ENCODE peak calls at places on chromosomes 6 and 20, in seven cellular contexts. J is retina; C is brain microvascular endothelial cell; X is MCF 10A; G is effector CD8-positive, alpha-beta T cell; H is hepatocyte; U is germinal center. W is an unnamed sample.

GRCh38 chr6:13331516-13332348 is 3.4 kb upstream of the TBC1D7 start:
- DNase-seq in G (no peak), J (peak), X (peak), H (peak), C (no peak), U (no peak), W (peak)

GRCh38 chr20:51419236-51419635 is 123.3 kb downstream of the NFATC2 start:
- DNase-seq in U (no peak), G (no peak), J (no peak), H (no peak), C (no peak), X (no peak), W (no peak)

GRCh38 chr6:25883991-25884390 is 9.9 kb upstream of the SLC17A3 start:
- DNase-seq in C (no peak), J (no peak), G (no peak), X (peak), U (no peak), H (peak), W (peak)

GRCh38 chr6:158284340-158285210 is 27.7 kb upstream of the TULP4 start:
- DNase-seq in H (peak), X (no peak), G (no peak), J (no peak), U (no peak), C (peak), W (peak)

GRCh38 chr20:53826090-53826489 is 232.5 kb upstream of the ZNF217 start:
- DNase-seq in G (no peak), X (no peak), H (no peak), J (no peak), C (no peak), U (no peak), W (no peak)

GRCh38 chr20:39850821-39851330 is 838.2 kb downstream of the MAFB start:
- DNase-seq in C (no peak), G (no peak), U (no peak), J (peak), X (no peak), H (no peak), W (peak)

GRCh38 chr6:53920881-53921280 is 126.1 kb downstream of the LRRC1 start:
- DNase-seq in J (no peak), X (no peak), U (no peak), C (no peak), G (no peak), H (no peak), W (no peak)

GRCh38 chr20:4439461-4439860 is 282.2 kb upstream of the PRND start:
- DNase-seq in G (no peak), U (no peak), J (no peak), C (no peak), X (no peak), H (no peak), W (no peak)

GRCh38 chr6:67606905-67607828 is 1027.9 kb upstream of the ADGRB3 start:
- DNase-seq in H (no peak), C (peak), G (no peak), U (no peak), X (peak), J (no peak), W (no peak)

GRCh38 chr20:4026093-4026601 is 10.8 kb upstream of the RNF24 start:
- DNase-seq in C (peak), G (no peak), U (no peak), X (peak), J (peak), H (peak), W (peak)

GRCh38 chr20:431012-431904 is 23.2 kb downstream of the RBCK1 start:
- DNase-seq in X (peak), G (no peak), U (no peak), C (peak), H (peak), J (peak), W (peak)

GRCh38 chr20:3165473-3166337 is 6.0 kb upstream of the FASTKD5 start:
- DNase-seq in J (no peak), C (no peak), X (no peak), H (no peak), G (no peak), U (no peak), W (no peak)

GRCh38 chr6:127843582-127843981 is 57.3 kb downstream of the THEMIS start:
- DNase-seq in H (no peak), J (no peak), C (no peak), U (no peak), G (no peak), X (no peak), W (no peak)

GRCh38 chr6:121319112-121319553 is 15.1 kb downstream of the TBC1D32 start:
- DNase-seq in U (peak), X (peak), J (peak), H (peak), G (no peak), C (no peak), W (peak)

GRCh38 chr6:74001091-74001490 is 305.1 kb downstream of the CD109 start:
- DNase-seq in G (no peak), X (no peak), C (no peak), H (no peak), U (no peak), J (no peak), W (peak)

GRCh38 chr6:31293343-31293742 is 21.5 kb upstream of the HLA-C start:
- DNase-seq in X (peak), H (peak), J (no peak), C (peak), G (no peak), U (no peak), W (peak)

GRCh38 chr6:152954443-152954842 is 28.4 kb downstream of the FBXO5 start:
- DNase-seq in X (no peak), G (no peak), H (no peak), C (no peak), J (no peak), U (no peak), W (no peak)

W was measured in EL.